ENCODE peak calls at places on chromosomes 7 and 10, in four cellular contexts. M, U, L and V are unnamed samples.

GRCh38 chr10:2166061-2166460 is 428.7 kb upstream of the ADARB2 start:
- DNase-seq in M (no peak), U (no peak), L (no peak), V (no peak)

GRCh38 chr7:98724591-98724990 is 107.5 kb downstream of the NPTX2 start:
- DNase-seq in M (no peak), U (no peak), L (no peak), V (no peak)

GRCh38 chr7:79452032-79452494 is 1.4 kb downstream of the MAGI2 start:
- DNase-seq in M (peak), U (no peak), L (peak), V (no peak)

GRCh38 chr10:132539431-132539839 is 1.8 kb downstream of the INPP5A start:
- DNase-seq in M (no peak), U (no peak), L (no peak), V (peak)

GRCh38 chr7:108054537-108054936 is 51.6 kb upstream of the LAMB1 start:
- DNase-seq in M (no peak), U (no peak), L (no peak), V (no peak)

GRCh38 chr10:44745920-44746319 is 165.2 kb upstream of the TMEM72 start:
- DNase-seq in M (no peak), U (no peak), L (no peak), V (no peak)

GRCh38 chr10:3066317-3066931 is 924 bp upstream of the PFKP start:
- DNase-seq in M (no peak), U (no peak), L (no peak), V (no peak)

GRCh38 chr7:53059591-53059990 is 24.2 kb downstream of the POM121L12 start:
- DNase-seq in M (no peak), U (no peak), L (no peak), V (no peak)

GRCh38 chr10:62728479-62728878 is 76.0 kb upstream of the ADO start:
- DNase-seq in M (no peak), U (peak), L (no peak), V (no peak)

GRCh38 chr7:87541648-87542047 is 59.0 kb downstream of the ABCB1 start:
- DNase-seq in M (no peak), U (no peak), L (no peak), V (no peak)

GRCh38 chr7:135690566-135690965 is 28.3 kb downstream of the STMP1 start:
- DNase-seq in M (peak), U (no peak), L (no peak), V (no peak)

GRCh38 chr7:80879849-80880248 is 39.0 kb downstream of the SEMA3C start:
- DNase-seq in M (peak), U (no peak), L (no peak), V (no peak)

GRCh38 chr10:125377368-125377767 is 217.0 kb upstream of the CTBP2 start:
- DNase-seq in M (no peak), U (no peak), L (no peak), V (no peak)

GRCh38 chr7:39145283-39145682 is 167.6 kb downstream of the POU6F2 start:
- DNase-seq in M (no peak), U (no peak), L (no peak), V (no peak)

GRCh38 chr10:96025566-96025965 is 17.8 kb upstream of the CCNJ start:
- DNase-seq in M (peak), U (no peak), L (no peak), V (no peak)

GRCh38 chr7:2725178-2726105 is 37.4 kb downstream of the AMZ1 start:
- DNase-seq in M (no peak), U (no peak), L (no peak), V (no peak)

GRCh38 chr7:30062587-30062986 is 34.4 kb downstream of the PLEKHA8 start:
- DNase-seq in M (peak), U (no peak), L (no peak), V (no peak)

GRCh38 chr7:70935311-70935710 is 196.6 kb upstream of the GALNT17 start:
- DNase-seq in M (no peak), U (no peak), L (no peak), V (no peak)

GRCh38 chr10:125161570-125162139 is 1.3 kb upstream of the CTBP2 start:
- DNase-seq in M (peak), U (no peak), L (no peak), V (no peak)